ENCODE peak calls at places on chromosomes 4 and X, in five cellular contexts. One of them, this sample, is unnamed. For H3K4me1, the result is how much of the 10 kb centered on the place peaks cover.

GRCh38 chr4:138158746-138159297 is 83.3 kb downstream of the SLC7A11 start:
- DNase-seq in A549: no peak
- DNase-seq in CD8-positive, alpha-beta memory T cell: no peak
- DNase-seq in H1: no peak
- DNase-seq in mucosa of descending colon: no peak
- DNase-seq in this sample: no peak

GRCh38 chr4:3765271-3766206 is 646 bp upstream of the ADRA2C start:
- DNase-seq in A549: peak
- DNase-seq in CD8-positive, alpha-beta memory T cell: no peak
- DNase-seq in H1: peak
- DNase-seq in mucosa of descending colon: peak
- DNase-seq in this sample: peak

GRCh38 chr4:74632634-74633033 is 161.7 kb downstream of the BTC start:
- DNase-seq in A549: no peak
- DNase-seq in CD8-positive, alpha-beta memory T cell: no peak
- DNase-seq in H1: no peak
- DNase-seq in mucosa of descending colon: no peak
- DNase-seq in this sample: no peak

GRCh38 chr4:188596027-188596426 is 456.8 kb downstream of the TRIML1 start:
- DNase-seq in A549: no peak
- DNase-seq in CD8-positive, alpha-beta memory T cell: no peak
- DNase-seq in H1: no peak
- DNase-seq in mucosa of descending colon: no peak
- DNase-seq in this sample: no peak

GRCh38 chr4:1385373-1386340 is 20.6 kb downstream of the NKX1-1 start:
- DNase-seq in A549: no peak
- DNase-seq in CD8-positive, alpha-beta memory T cell: no peak
- DNase-seq in H1: no peak
- DNase-seq in mucosa of descending colon: peak
- DNase-seq in this sample: no peak

GRCh38 chrX:132741706-132742105 is 216.7 kb downstream of the HS6ST2 start:
- DNase-seq in A549: no peak
- DNase-seq in CD8-positive, alpha-beta memory T cell: no peak
- DNase-seq in H1: no peak
- DNase-seq in mucosa of descending colon: no peak
- DNase-seq in this sample: no peak

GRCh38 chr4:159508917-159509500 is 406.1 kb downstream of the RAPGEF2 start:
- DNase-seq in A549: no peak
- DNase-seq in CD8-positive, alpha-beta memory T cell: no peak
- DNase-seq in H1: no peak
- DNase-seq in mucosa of descending colon: no peak
- DNase-seq in this sample: no peak

GRCh38 chr4:14807857-14808256 is 194.4 kb upstream of the CPEB2 start:
- DNase-seq in A549: no peak
- DNase-seq in CD8-positive, alpha-beta memory T cell: no peak
- DNase-seq in H1: no peak
- DNase-seq in mucosa of descending colon: no peak
- DNase-seq in this sample: no peak

GRCh38 chr4:73573794-73574528 is 46.3 kb downstream of the RASSF6 start:
- DNase-seq in A549: peak
- DNase-seq in CD8-positive, alpha-beta memory T cell: no peak
- DNase-seq in H1: peak
- DNase-seq in mucosa of descending colon: peak
- DNase-seq in this sample: peak

GRCh38 chr4:118221193-118221800 is 131.5 kb downstream of the PRSS12 start:
- DNase-seq in A549: no peak
- DNase-seq in CD8-positive, alpha-beta memory T cell: no peak
- DNase-seq in H1: no peak
- DNase-seq in mucosa of descending colon: no peak
- DNase-seq in this sample: no peak

GRCh38 chr4:1278336-1278670 is 11.4 kb upstream of the MAEA start:
- DNase-seq in A549: peak
- DNase-seq in CD8-positive, alpha-beta memory T cell: no peak
- DNase-seq in H1: no peak
- DNase-seq in mucosa of descending colon: no peak
- DNase-seq in this sample: no peak

GRCh38 chr4:66160606-66161005 is 490.3 kb upstream of the EPHA5 start:
- DNase-seq in A549: no peak
- DNase-seq in CD8-positive, alpha-beta memory T cell: no peak
- DNase-seq in H1: no peak
- DNase-seq in mucosa of descending colon: no peak
- DNase-seq in this sample: no peak

GRCh38 chr4:73869130-73870055 is at the start of gene CXCL1:
- DNase-seq in A549: peak
- DNase-seq in CD8-positive, alpha-beta memory T cell: no peak
- DNase-seq in H1: peak
- DNase-seq in mucosa of descending colon: peak
- DNase-seq in this sample: peak

GRCh38 chrX:50168305-50168704 is 32.5 kb downstream of the AKAP4 start:
- DNase-seq in A549: no peak
- DNase-seq in CD8-positive, alpha-beta memory T cell: no peak
- DNase-seq in H1: no peak
- DNase-seq in mucosa of descending colon: no peak
- DNase-seq in this sample: no peak

GRCh38 chr4:151801547-151802516 is 41.0 kb upstream of the GATB start:
- DNase-seq in A549: peak
- DNase-seq in CD8-positive, alpha-beta memory T cell: peak
- DNase-seq in H1: peak
- DNase-seq in mucosa of descending colon: peak
- DNase-seq in this sample: peak

GRCh38 chr4:180513076-180513475 is 1730.1 kb upstream of the TENM3 start:
- DNase-seq in A549: no peak
- DNase-seq in CD8-positive, alpha-beta memory T cell: no peak
- DNase-seq in H1: no peak
- DNase-seq in mucosa of descending colon: no peak
- DNase-seq in this sample: no peak

GRCh38 chrX:8820910-8821527 is 19.8 kb upstream of the FAM9A start:
- DNase-seq in A549: no peak
- DNase-seq in CD8-positive, alpha-beta memory T cell: no peak
- DNase-seq in H1: peak
- DNase-seq in mucosa of descending colon: no peak
- DNase-seq in this sample: no peak

GRCh38 chr4:20984011-20984836 is 284.0 kb downstream of the PACRGL start:
- DNase-seq in A549: no peak
- DNase-seq in CD8-positive, alpha-beta memory T cell: no peak
- DNase-seq in H1: peak
- DNase-seq in mucosa of descending colon: peak
- DNase-seq in this sample: no peak

GRCh38 chr4:181219783-181220416 is 1023.3 kb upstream of the TENM3 start:
- DNase-seq in A549: no peak
- DNase-seq in CD8-positive, alpha-beta memory T cell: no peak
- DNase-seq in H1: no peak
- DNase-seq in mucosa of descending colon: no peak
- DNase-seq in this sample: no peak

GRCh38 chrX:103197721-103198306 is 17.1 kb upstream of the BEX4 start:
- DNase-seq in A549: no peak
- DNase-seq in CD8-positive, alpha-beta memory T cell: no peak
- DNase-seq in H1: no peak
- DNase-seq in mucosa of descending colon: no peak
- DNase-seq in this sample: no peak

GRCh38 chrX:9188117-9188516 is 154.2 kb upstream of the FAM9B start:
- DNase-seq in A549: no peak
- DNase-seq in CD8-positive, alpha-beta memory T cell: no peak
- DNase-seq in H1: no peak
- DNase-seq in mucosa of descending colon: no peak
- DNase-seq in this sample: no peak

GRCh38 chr4:112093636-112094202 is 51.5 kb upstream of the FAM241A start:
- DNase-seq in A549: no peak
- DNase-seq in CD8-positive, alpha-beta memory T cell: no peak
- DNase-seq in H1: no peak
- DNase-seq in mucosa of descending colon: no peak
- DNase-seq in this sample: no peak

GRCh38 chr4:165877291-165877690 is 4.3 kb downstream of the TLL1 start:
- DNase-seq in A549: no peak
- DNase-seq in CD8-positive, alpha-beta memory T cell: no peak
- DNase-seq in H1: no peak
- DNase-seq in mucosa of descending colon: no peak
- DNase-seq in this sample: no peak

GRCh38 chr4:128107766-128108165 is 46.7 kb downstream of the LARP1B start:
- DNase-seq in A549: no peak
- DNase-seq in CD8-positive, alpha-beta memory T cell: no peak
- DNase-seq in H1: no peak
- DNase-seq in mucosa of descending colon: no peak
- DNase-seq in this sample: no peak

GRCh38 chr4:145505945-145506344 is 24.3 kb downstream of the SMAD1 start:
- DNase-seq in A549: no peak
- DNase-seq in CD8-positive, alpha-beta memory T cell: no peak
- DNase-seq in H1: no peak
- DNase-seq in mucosa of descending colon: no peak
- DNase-seq in this sample: no peak

GRCh38 chr4:145498430-145498829 is 16.8 kb downstream of the SMAD1 start:
- DNase-seq in A549: no peak
- DNase-seq in CD8-positive, alpha-beta memory T cell: no peak
- DNase-seq in H1: no peak
- DNase-seq in mucosa of descending colon: no peak
- DNase-seq in this sample: no peak

GRCh38 chr4:145501051-145501660 is 19.5 kb downstream of the SMAD1 start:
- DNase-seq in A549: no peak
- DNase-seq in CD8-positive, alpha-beta memory T cell: no peak
- DNase-seq in H1: no peak
- DNase-seq in mucosa of descending colon: no peak
- DNase-seq in this sample: no peak

GRCh38 chr4:145503486-145504072 is 21.9 kb downstream of the SMAD1 start:
- DNase-seq in A549: no peak
- DNase-seq in CD8-positive, alpha-beta memory T cell: no peak
- DNase-seq in H1: no peak
- DNase-seq in mucosa of descending colon: no peak
- DNase-seq in this sample: no peak

GRCh38 chr4:145502809-145503208 is 21.2 kb downstream of the SMAD1 start:
- DNase-seq in A549: no peak
- DNase-seq in CD8-positive, alpha-beta memory T cell: no peak
- DNase-seq in H1: no peak
- DNase-seq in mucosa of descending colon: no peak
- DNase-seq in this sample: no peak
- H3K4me3 ChIP-seq in A549: no peak
- H3K4me3 ChIP-seq in CD8-positive, alpha-beta memory T cell: no peak
- H3K4me3 ChIP-seq in H1: no peak
- H3K4me3 ChIP-seq in mucosa of descending colon: no peak
- H3K4me3 ChIP-seq in this sample: no peak

DNA sequence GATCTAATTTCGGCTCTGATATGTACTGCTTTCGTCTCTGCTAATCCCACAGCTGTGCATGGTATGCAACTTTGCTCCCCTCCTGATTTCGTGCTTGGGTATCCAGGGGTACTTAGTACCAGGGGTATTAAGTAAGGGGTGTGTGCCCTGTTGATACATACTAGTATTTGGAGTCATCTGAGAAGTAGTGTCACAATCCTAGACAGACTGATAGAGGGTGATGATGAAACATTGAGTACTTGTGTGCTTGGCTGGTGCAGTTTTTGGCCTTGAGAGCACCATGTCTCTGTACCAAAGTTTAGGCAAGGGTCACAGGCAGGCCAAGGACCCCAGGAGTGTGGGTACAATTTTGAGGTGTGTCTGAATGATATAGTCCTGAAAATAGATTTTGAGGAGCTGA is 10.9 kb downstream of the GPAT3 start:
- DNase-seq in A549: no peak
- DNase-seq in CD8-positive, alpha-beta memory T cell: no peak
- DNase-seq in H1: no peak
- DNase-seq in mucosa of descending colon: no peak
- DNase-seq in this sample: no peak
- H3K4me1 ChIP-seq in A549: half or more
- H3K4me1 ChIP-seq in CD8-positive, alpha-beta memory T cell: under half
- H3K4me1 ChIP-seq in H1: under half
- H3K4me1 ChIP-seq in mucosa of descending colon: under half
- H3K4me1 ChIP-seq in this sample: under half

DNA sequence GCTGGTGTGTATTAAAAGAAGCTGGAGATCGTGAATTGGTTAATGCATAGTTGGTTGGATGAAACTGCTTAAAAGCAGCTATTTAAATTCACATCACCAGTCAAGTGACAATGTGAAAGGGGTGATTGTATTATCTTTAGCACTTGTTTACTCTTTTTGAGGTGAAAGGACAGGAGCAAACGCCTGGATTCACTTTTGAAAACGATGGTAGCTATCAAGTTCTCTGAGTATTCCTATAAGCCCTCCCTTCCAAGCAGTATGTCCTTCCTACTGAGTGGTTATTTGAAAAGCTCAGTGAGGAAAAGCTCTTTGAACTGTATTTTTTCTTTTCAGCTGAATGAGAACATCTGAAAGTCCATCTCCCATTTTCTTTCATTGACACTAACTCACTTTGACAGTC is 9.0 kb upstream of the CTSO start:
- DNase-seq in A549: no peak
- DNase-seq in CD8-positive, alpha-beta memory T cell: no peak
- DNase-seq in H1: no peak
- DNase-seq in mucosa of descending colon: no peak
- DNase-seq in this sample: no peak
- H3K4me3 ChIP-seq in A549: no peak
- H3K4me3 ChIP-seq in CD8-positive, alpha-beta memory T cell: no peak
- H3K4me3 ChIP-seq in H1: no peak
- H3K4me3 ChIP-seq in mucosa of descending colon: no peak
- H3K4me3 ChIP-seq in this sample: no peak

GRCh38 chr4:184355857-184356256 is 118.5 kb downstream of the IRF2 start:
- DNase-seq in A549: no peak
- DNase-seq in CD8-positive, alpha-beta memory T cell: no peak
- DNase-seq in H1: peak
- DNase-seq in mucosa of descending colon: no peak
- DNase-seq in this sample: no peak

GRCh38 chr4:184357164-184357563 is 117.2 kb downstream of the IRF2 start:
- DNase-seq in A549: no peak
- DNase-seq in CD8-positive, alpha-beta memory T cell: no peak
- DNase-seq in H1: no peak
- DNase-seq in mucosa of descending colon: no peak
- DNase-seq in this sample: no peak

GRCh38 chr4:184352891-184353290 is 121.5 kb downstream of the IRF2 start:
- DNase-seq in A549: no peak
- DNase-seq in CD8-positive, alpha-beta memory T cell: no peak
- DNase-seq in H1: peak
- DNase-seq in mucosa of descending colon: no peak
- DNase-seq in this sample: no peak

GRCh38 chr4:184356366-184356765 is 118.0 kb downstream of the IRF2 start:
- DNase-seq in A549: no peak
- DNase-seq in CD8-positive, alpha-beta memory T cell: no peak
- DNase-seq in H1: peak
- DNase-seq in mucosa of descending colon: no peak
- DNase-seq in this sample: no peak

GRCh38 chr4:184355111-184355604 is 119.2 kb downstream of the IRF2 start:
- DNase-seq in A549: no peak
- DNase-seq in CD8-positive, alpha-beta memory T cell: no peak
- DNase-seq in H1: peak
- DNase-seq in mucosa of descending colon: no peak
- DNase-seq in this sample: no peak
- H3K4me1 ChIP-seq in A549: under half
- H3K4me1 ChIP-seq in CD8-positive, alpha-beta memory T cell: under half
- H3K4me1 ChIP-seq in H1: under half
- H3K4me1 ChIP-seq in mucosa of descending colon: under half
- H3K4me1 ChIP-seq in this sample: under half

GRCh38 chrX:2325076-2325784 is 175.5 kb downstream of the DHRSX start:
- DNase-seq in A549: no peak
- DNase-seq in CD8-positive, alpha-beta memory T cell: peak
- DNase-seq in H1: no peak
- DNase-seq in mucosa of descending colon: peak
- DNase-seq in this sample: peak
- H3K4me3 ChIP-seq in A549: no peak
- H3K4me3 ChIP-seq in CD8-positive, alpha-beta memory T cell: peak
- H3K4me3 ChIP-seq in H1: no peak
- H3K4me3 ChIP-seq in mucosa of descending colon: no peak
- H3K4me3 ChIP-seq in this sample: no peak

This sample was measured in small intestine.